ENCODE peak calls at places on chromosomes 13 and 19, in four cellular contexts. G is CD8-positive, alpha-beta T cell; Z is choroid plexus epithelial cell; J is brain microvascular endothelial cell. N is an unnamed sample.

GRCh38 chr13:79936368-79937136 is 404.4 kb downstream of the SPRY2 start:
- DNase-seq in G (no peak), Z (peak; percentile 97), J (peak; percentile 99), N (peak; percentile 99)

GRCh38 chr19:28914173-28914572 is 298.8 kb downstream of the UQCRFS1 start:
- DNase-seq in G (no peak), Z (no peak), J (no peak), N (no peak)

GRCh38 chr19:18594824-18595373 is 6.3 kb downstream of the REX1BD start:
- DNase-seq in G (no peak), Z (no peak), J (no peak), N (no peak)

GRCh38 chr13:27311518-27312208 is 41.0 kb downstream of the RASL11A start:
- DNase-seq in G (no peak), Z (no peak), J (no peak), N (no peak)

GRCh38 chr19:17125728-17126677 is 50.4 kb downstream of the MYO9B start:
- DNase-seq in G (peak; percentile 75), Z (peak; percentile 51), J (peak; percentile 63), N (peak; percentile 55)

GRCh38 chr13:114067381-114067885 is 65.0 kb downstream of the RASA3 start:
- DNase-seq in G (peak; percentile 35), Z (no peak), J (no peak), N (peak; percentile 60)

GRCh38 chr19:2962018-2962670 is 15.2 kb upstream of the TLE6 start:
- DNase-seq in G (peak; percentile 66), Z (peak; percentile 92), J (peak; percentile 74), N (peak; percentile 92)

GRCh38 chr13:31236211-31236786 is 36.5 kb downstream of the B3GLCT start:
- DNase-seq in G (no peak), Z (peak; percentile 78), J (peak; percentile 42), N (peak; percentile 73)

GRCh38 chr13:94345374-94346195 is 133.9 kb downstream of the DCT start:
- DNase-seq in G (no peak), Z (peak; percentile 65), J (no peak), N (peak; percentile 58)

GRCh38 chr13:23469901-23470525 is 36.5 kb upstream of the SACS start:
- DNase-seq in G (no peak), Z (peak; percentile 39), J (peak; percentile 86), N (no peak)

GRCh38 chr19:38036707-38037106 is 129.7 kb downstream of the SIPA1L3 start:
- DNase-seq in G (no peak), Z (no peak), J (no peak), N (no peak)

GRCh38 chr13:27283906-27284523 is 13.4 kb downstream of the RASL11A start:
- DNase-seq in G (no peak), Z (peak; percentile 43), J (no peak), N (peak; percentile 39)

GRCh38 chr13:51156666-51157065 is 45.6 kb upstream of the C13orf42 start:
- DNase-seq in G (no peak), Z (no peak), J (no peak), N (no peak)

GRCh38 chr19:39412867-39413268 is 399 bp downstream of the PLEKHG2 start:
- DNase-seq in G (peak; percentile 34), Z (no peak), J (no peak), N (peak; percentile 24)

GRCh38 chr19:39413903-39414608 is 1.6 kb downstream of the PLEKHG2 start:
- DNase-seq in G (no peak), Z (no peak), J (no peak), N (no peak)

GRCh38 chr19:39411832-39412099 is 703 bp upstream of the PLEKHG2 start:
- DNase-seq in G (peak; percentile 94), Z (peak; percentile 96), J (peak; percentile 96), N (peak; percentile 96)

GRCh38 chr19:39412100-39412866 is at the start of gene PLEKHG2:
- DNase-seq in G (peak; percentile 98), Z (peak; percentile 100), J (peak; percentile 99), N (peak; percentile 100)

DNA sequence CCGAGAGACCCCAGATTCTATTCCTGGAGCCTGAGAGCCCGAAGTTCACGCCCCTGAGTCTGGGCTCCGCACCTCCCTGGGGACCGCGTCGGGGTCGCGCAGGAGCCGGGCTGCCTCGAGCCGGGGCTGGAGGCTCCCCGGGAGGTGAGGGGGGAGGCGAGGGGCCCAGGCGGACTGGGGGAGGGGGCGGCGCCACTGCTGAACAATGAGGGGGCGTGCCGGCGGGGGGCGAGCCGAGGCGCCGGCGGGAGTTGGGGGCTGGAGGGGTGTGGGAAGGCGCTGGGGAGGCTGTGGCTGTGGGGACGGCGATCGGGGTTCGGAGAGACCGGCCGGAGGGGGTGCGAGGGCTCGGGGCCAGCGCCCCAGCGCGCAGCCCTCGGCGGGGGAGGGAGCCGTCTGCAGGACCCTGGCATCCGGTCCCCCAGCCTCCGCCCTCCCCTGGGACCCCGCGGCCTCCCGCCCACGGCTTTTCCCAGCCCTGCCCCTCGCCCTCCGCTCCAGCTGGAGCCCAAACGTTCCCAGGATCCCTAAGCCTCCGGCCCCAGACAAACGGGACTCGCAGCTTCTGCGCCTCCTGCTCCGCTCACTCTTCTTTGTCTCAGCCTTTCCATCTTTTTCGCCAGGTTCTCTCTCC is 917 bp downstream of the PLEKHG2 start:
- DNase-seq in G (peak; percentile 41), Z (peak; percentile 50), J (no peak), N (peak; percentile 57)
- H3K4me3 ChIP-seq in G (peak overlapping the region; percentile 95), Z (peak overlapping the region; percentile 86), J (peak overlapping the region; percentile 91), N (peak overlapping the region; percentile 84)

DNA sequence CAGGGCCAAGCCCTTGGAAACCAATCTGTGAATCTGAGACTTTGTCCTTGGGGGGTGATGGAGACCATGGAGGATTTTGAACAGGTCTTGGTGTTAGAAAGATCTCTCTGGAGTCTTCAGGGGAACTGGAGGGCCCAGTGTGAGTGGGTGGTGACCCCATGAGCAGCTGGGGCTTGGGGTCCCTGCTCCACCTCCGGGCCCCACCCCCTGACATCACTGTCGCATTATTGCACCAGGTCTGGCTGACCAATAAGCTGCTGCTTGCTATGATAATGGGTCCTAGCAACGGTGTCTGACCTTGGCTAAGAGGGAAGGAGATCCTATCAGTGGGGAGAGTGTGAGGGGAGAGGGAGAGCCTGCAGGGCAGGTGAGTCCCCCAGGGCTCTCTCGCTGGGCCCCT is at the start of gene IRGC:
- DNase-seq in G (no peak), Z (no peak), J (no peak), N (no peak)
- TF ChIP-seq CTCF in G (no peak), Z (no peak), J (no peak), N (no peak)

GRCh38 chr13:99295488-99296252 is 11.5 kb downstream of the GPR183 start:
- DNase-seq in G (no peak), Z (no peak), J (no peak), N (no peak)

GRCh38 chr13:99299545-99300341 is 7.5 kb downstream of the GPR183 start:
- DNase-seq in G (no peak), Z (no peak), J (no peak), N (no peak)

GRCh38 chr13:99297330-99297729 is 9.9 kb downstream of the GPR183 start:
- DNase-seq in G (no peak), Z (no peak), J (no peak), N (no peak)

GRCh38 chr13:99296270-99296865 is 10.8 kb downstream of the GPR183 start:
- DNase-seq in G (no peak), Z (peak; percentile 49), J (no peak), N (no peak)

GRCh38 chr13:99298056-99298455 is 9.1 kb downstream of the GPR183 start:
- DNase-seq in G (no peak), Z (no peak), J (no peak), N (no peak)
- H3K4me3 ChIP-seq in G (no peak overlapping the region), Z (no peak overlapping the region), J (no peak overlapping the region), N (no peak overlapping the region)

GRCh38 chr13:28955264-28955966 is 135.3 kb downstream of the MTUS2 start:
- DNase-seq in G (no peak), Z (no peak), J (no peak), N (no peak)

GRCh38 chr13:28958018-28958417 is 137.9 kb downstream of the MTUS2 start:
- DNase-seq in G (no peak), Z (no peak), J (no peak), N (no peak)

GRCh38 chr13:28954810-28955209 is 134.7 kb downstream of the MTUS2 start:
- DNase-seq in G (no peak), Z (no peak), J (no peak), N (no peak)

DNA sequence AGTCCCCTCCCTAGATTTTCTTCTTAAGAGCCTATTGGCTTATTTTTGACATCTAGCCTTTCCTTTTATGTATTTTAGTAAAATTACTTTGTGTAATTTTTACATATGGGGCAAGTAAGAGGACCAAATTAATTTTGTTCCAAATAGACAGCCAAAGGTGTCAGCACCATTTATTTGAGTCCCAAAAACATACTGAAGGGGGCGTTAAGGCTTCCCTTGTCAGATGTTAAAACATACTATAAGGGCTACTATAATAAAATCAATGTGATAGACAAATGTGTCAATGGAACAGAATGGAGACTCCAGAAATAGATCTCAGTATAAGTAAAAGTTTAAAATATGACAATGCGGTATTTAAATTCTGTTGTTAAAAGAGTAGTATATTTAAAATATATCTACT is 133.6 kb downstream of the MTUS2 start:
- DNase-seq in G (no peak), Z (no peak), J (no peak), N (no peak)
- TF ChIP-seq CTCF in G (no peak), Z (no peak), J (no peak), N (no peak)